ENCODE peak calls at places on chromosomes 6 and 20, in seven cellular contexts. B is iris pigment epithelial cell; A is posterior cingulate gyrus; X is HEK293T; H is NCI-H345; D is endothelial cell; O is stimulated activated CD4-positive, alpha-beta T cell treated with anti-CD3 and anti-CD28 coated beads, Interleukin-1b, Interleukin-23, amount 100 ng/mL, for 4 hours. P is an unnamed sample.

GRCh38 chr20:12838261-12838866 is 170.4 kb upstream of the SPTLC3 start:
- DNase-seq in B (no peak), A (no peak), X (no peak), H (no peak), D (peak), O (no peak), P (no peak)

GRCh38 chr6:36073587-36073986 is 46.0 kb downstream of the MAPK14 start:
- DNase-seq in B (no peak), A (no peak), X (no peak), H (no peak), D (no peak), O (no peak), P (no peak)

GRCh38 chr6:30156262-30156599 is 4.8 kb downstream of the TRIM10 start:
- DNase-seq in B (peak), A (no peak), X (peak), H (no peak), D (no peak), O (no peak), P (no peak)

GRCh38 chr6:107398005-107398404 is 61.4 kb downstream of the PDSS2 start:
- DNase-seq in B (no peak), A (no peak), X (no peak), H (no peak), D (no peak), O (no peak), P (no peak)

GRCh38 chr6:99276747-99277146 is 72.7 kb downstream of the FAXC start:
- DNase-seq in B (peak), A (no peak), X (no peak), H (no peak), D (no peak), O (no peak), P (peak)

GRCh38 chr6:35534396-35535170 is 21.9 kb upstream of the TULP1 start:
- DNase-seq in B (peak), A (no peak), X (no peak), H (no peak), D (no peak), O (no peak), P (no peak)

GRCh38 chr20:33488201-33488600 is 1.7 kb upstream of the CBFA2T2 start:
- DNase-seq in B (no peak), A (no peak), X (no peak), H (no peak), D (no peak), O (no peak), P (no peak)

GRCh38 chr6:78377056-78377455 is 490.3 kb upstream of the IRAK1BP1 start:
- DNase-seq in B (no peak), A (no peak), X (no peak), H (no peak), D (no peak), O (no peak), P (no peak)

GRCh38 chr6:73547046-73547445 is 26.2 kb upstream of the EEF1A1 start:
- DNase-seq in B (no peak), A (no peak), X (no peak), H (no peak), D (no peak), O (no peak), P (no peak)

GRCh38 chr6:36820700-36821580 is 18.3 kb downstream of the CPNE5 start:
- DNase-seq in B (peak), A (no peak), X (no peak), H (no peak), D (no peak), O (no peak), P (peak)

GRCh38 chr6:78917788-78918187 is 50.4 kb downstream of the IRAK1BP1 start:
- DNase-seq in B (no peak), A (no peak), X (no peak), H (no peak), D (no peak), O (no peak), P (no peak)

GRCh38 chr20:48025061-48025515 is 239.8 kb upstream of the SULF2 start:
- DNase-seq in B (peak), A (no peak), X (no peak), H (peak), D (no peak), O (no peak), P (peak)

GRCh38 chr20:16066571-16066970 is 506.7 kb downstream of the KIF16B start:
- DNase-seq in B (no peak), A (no peak), X (no peak), H (no peak), D (no peak), O (no peak), P (no peak)

GRCh38 chr6:17705428-17705777 is 1.3 kb downstream of the NUP153 start:
- DNase-seq in B (peak), A (no peak), X (peak), H (peak), D (peak), O (no peak), P (peak)

P was measured in IMR-90.